ENCODE peak calls at places on chromosomes 3 and 15, in seven cellular contexts. H, R, O, C, J, Q and M are unnamed samples.

GRCh38 chr3:89360155-89360554 is 252.7 kb downstream of the EPHA3 start:
- DNase-seq in H (peak), O (peak), C (no peak), Q (peak), R (no peak), J (no peak), M (no peak)

GRCh38 chr3:189324538-189325138 is 152.9 kb downstream of the TPRG1 start:
- DNase-seq in Q (peak), C (peak), J (no peak), O (peak), R (peak), H (peak), M (peak)

GRCh38 chr15:68816795-68817303 is 3.8 kb downstream of the ANP32A start:
- DNase-seq in H (peak), Q (no peak), O (no peak), C (no peak), J (no peak), R (peak), M (peak)

GRCh38 chr3:136021798-136022197 is 56.3 kb downstream of the PPP2R3A start:
- DNase-seq in R (no peak), H (no peak), Q (peak), O (peak), C (no peak), J (no peak), M (no peak)

GRCh38 chr3:54056521-54056920 is 65.8 kb upstream of the CACNA2D3 start:
- DNase-seq in R (no peak), J (no peak), H (no peak), Q (peak), O (peak), C (no peak), M (no peak)

GRCh38 chr3:53890726-53891499 is 746 bp downstream of the SELENOK start:
- DNase-seq in R (peak), O (peak), H (peak), J (no peak), Q (peak), C (no peak), M (peak)

GRCh38 chr15:89167267-89168176 is 53.9 kb downstream of the RLBP1 start:
- DNase-seq in Q (peak), R (no peak), O (peak), J (no peak), H (peak), C (peak), M (peak)

GRCh38 chr15:74226761-74227540 is 9.2 kb upstream of the CCDC33 start:
- DNase-seq in H (no peak), R (no peak), C (no peak), Q (no peak), J (no peak), O (peak), M (no peak)

GRCh38 chr3:72995337-72995736 is 1.3 kb upstream of the PPP4R2 start:
- DNase-seq in O (no peak), C (no peak), H (no peak), Q (no peak), R (no peak), J (no peak), M (no peak)

GRCh38 chr15:72907733-72908132 is 124.2 kb upstream of the ADPGK start:
- DNase-seq in J (no peak), O (no peak), Q (no peak), R (no peak), C (no peak), H (no peak), M (no peak)

GRCh38 chr15:93066834-93067648 is 22.0 kb downstream of the RGMA start:
- DNase-seq in R (no peak), O (no peak), C (no peak), Q (no peak), J (no peak), H (peak), M (no peak)

GRCh38 chr15:58952751-58953150 is 19.3 kb upstream of the SLTM start:
- DNase-seq in Q (peak), H (peak), R (no peak), J (no peak), C (peak), O (peak), M (no peak)

GRCh38 chr3:8443829-8444791 is 57.5 kb upstream of the LMCD1 start:
- DNase-seq in O (peak), C (peak), Q (peak), R (no peak), J (peak), H (peak), M (no peak)

GRCh38 chr3:17639257-17639656 is 103.2 kb downstream of the TBC1D5 start:
- DNase-seq in H (peak), J (no peak), R (no peak), Q (peak), O (peak), C (peak), M (no peak)

GRCh38 chr15:94236638-94237037 is 5.3 kb downstream of the MCTP2 start:
- DNase-seq in H (no peak), Q (no peak), J (no peak), O (peak), C (no peak), R (no peak), M (no peak)

GRCh38 chr3:119428538-119428937 is 34.9 kb downstream of the TMEM39A start:
- DNase-seq in O (no peak), Q (no peak), H (no peak), C (no peak), R (no peak), J (no peak), M (no peak)

DNA sequence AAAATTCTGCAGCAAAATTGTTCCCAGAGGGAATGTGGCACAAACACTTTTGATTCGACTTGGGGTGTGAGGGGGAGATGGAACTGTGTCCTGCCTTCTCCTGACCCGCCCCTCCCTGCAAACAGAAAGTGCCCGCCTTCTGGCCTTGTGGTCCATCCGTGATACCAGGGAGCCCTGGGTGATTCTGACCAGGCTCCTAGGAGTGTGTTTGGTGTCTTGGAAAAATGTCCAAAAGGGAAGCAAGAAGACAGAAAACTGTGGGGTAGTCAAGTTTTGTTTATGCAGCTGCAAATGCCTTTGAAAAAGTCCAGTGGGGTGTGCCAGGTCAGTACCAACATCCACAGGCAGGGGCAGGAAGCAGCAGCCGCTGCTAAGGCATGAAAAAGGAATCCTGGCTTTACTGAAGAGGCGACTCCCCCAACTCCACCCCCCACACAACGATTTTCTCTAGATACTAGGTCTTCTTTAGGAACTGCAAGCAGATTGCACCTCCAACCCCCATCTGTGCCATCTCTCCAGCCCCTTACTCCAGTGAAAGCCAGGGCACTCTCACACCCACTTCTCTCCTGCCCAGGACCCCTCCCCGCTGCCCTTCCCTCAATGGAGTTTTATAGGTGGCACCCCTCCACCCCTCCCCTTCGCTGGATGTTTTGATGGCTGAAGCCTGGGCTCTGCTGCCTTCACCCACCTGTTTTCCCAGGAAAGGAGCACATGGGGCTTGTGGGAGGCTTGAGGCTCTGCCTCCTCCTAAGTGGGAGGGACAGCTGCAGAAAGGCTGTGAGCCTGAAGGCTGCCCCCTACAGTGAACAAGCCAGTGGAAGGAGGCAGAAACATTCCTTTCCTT is 82.4 kb upstream of the HERC1 start:
- DNase-seq in O (peak), C (peak), Q (peak), R (no peak), J (no peak), H (peak), M (no peak)
- TF ChIP-seq CTCF in O (peak), C (peak), Q (peak), R (no peak), J (peak), H (peak), M (no peak)

DNA sequence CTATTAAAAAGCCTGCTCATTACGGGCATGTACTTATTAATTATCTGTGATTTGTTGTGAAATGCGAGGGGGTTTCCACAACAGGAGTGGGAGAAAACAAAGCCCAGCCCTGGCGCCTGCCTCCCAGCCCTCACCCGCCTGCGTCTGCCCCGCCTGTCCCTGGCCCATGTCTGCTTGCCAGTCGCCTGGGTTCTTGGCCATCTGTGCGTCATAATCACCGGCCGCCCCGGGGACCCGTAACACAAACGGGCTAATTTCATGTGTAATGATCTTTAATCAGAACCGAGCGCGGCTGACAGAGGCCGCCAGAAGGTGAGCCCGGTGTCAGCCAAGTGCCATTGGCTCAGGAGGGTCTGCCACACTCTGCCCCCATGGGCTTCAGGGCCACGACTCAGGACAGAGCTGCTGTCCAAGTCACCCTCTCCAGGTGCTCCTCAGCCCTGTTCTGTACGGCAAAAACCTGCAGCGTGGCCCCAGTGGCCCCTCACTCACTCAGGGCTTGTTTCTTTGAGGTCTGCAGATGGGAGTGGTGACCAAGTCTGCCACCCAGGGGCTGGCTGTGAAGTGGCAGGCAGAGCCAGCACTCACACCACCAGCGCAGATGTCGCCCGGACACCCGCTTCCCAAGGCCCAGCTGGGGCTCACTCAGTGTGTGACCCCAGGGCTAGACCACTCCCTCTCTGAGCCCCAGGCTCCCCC is 28.8 kb upstream of the TMEM115 start:
- DNase-seq in R (no peak), H (no peak), Q (no peak), J (no peak), C (no peak), O (no peak), M (peak)
- TF ChIP-seq CTCF in R (no peak), H (no peak), Q (no peak), J (peak), C (peak), O (peak), M (no peak)

GRCh38 chr15:83207622-83208356 is at the start of gene HDGFL3:
- DNase-seq in J (peak), R (peak), O (no peak), C (peak), Q (peak), H (peak), M (peak)

GRCh38 chr15:83208357-83208661 is 686 bp upstream of the HDGFL3 start:
- DNase-seq in C (no peak), R (no peak), H (no peak), O (no peak), Q (no peak), J (no peak), M (no peak)

GRCh38 chr15:83210619-83211018 is 3.0 kb upstream of the HDGFL3 start:
- DNase-seq in H (peak), Q (peak), O (peak), C (no peak), J (no peak), R (no peak), M (no peak)

GRCh38 chr15:83206971-83207621 is 527 bp downstream of the HDGFL3 start:
- DNase-seq in Q (peak), J (peak), H (peak), R (peak), C (no peak), O (no peak), M (peak)

DNA sequence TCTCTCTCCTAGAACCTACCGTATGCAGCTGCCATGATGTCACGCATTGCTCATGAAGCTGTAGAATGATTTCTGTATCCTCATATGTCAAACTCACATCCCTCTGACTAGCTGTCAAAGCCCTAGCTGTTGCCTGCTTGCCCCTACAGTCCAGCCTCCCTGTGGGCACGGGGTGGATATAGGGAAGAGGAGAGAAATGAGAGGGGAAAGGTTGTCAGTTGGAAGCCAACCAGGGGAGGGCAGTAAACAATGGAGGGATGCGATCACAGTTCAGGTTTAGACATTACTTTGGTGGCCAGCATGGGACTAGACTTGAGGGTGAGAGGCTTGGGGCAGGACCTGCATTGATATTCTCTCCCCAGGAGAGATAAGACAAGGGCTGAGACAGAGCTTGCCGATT is 1.7 kb upstream of the HDGFL3 start:
- DNase-seq in C (no peak), R (no peak), J (no peak), O (no peak), Q (no peak), H (no peak), M (no peak)
- TF ChIP-seq CTCF in C (no peak), R (no peak), J (no peak), O (no peak), Q (no peak), H (no peak), M (no peak)

DNA sequence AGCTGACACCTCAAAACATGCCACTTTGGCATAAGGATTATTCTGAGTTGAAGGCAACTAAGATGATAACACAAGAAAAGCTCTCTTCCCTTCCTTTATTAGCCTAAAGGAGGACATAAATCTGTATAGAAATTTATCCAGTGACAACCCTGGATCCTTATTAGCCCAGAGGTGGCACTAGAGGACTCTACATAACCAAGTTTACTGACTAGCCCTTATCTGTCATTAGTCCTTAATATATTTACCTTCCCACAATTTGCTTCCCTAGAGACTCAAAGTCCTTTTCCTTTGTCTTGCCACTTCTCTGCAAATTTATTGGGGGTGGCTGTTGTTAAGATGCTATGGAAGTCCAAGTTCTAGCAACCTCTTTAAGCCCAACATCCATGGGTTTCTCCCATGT is 26.7 kb downstream of the CEP70 start:
- DNase-seq in J (no peak), H (no peak), R (no peak), Q (no peak), O (peak), C (no peak), M (no peak)
- TF ChIP-seq CTCF in J (peak), H (peak), R (no peak), Q (no peak), O (no peak), C (no peak), M (no peak)

GRCh38 chr3:183253961-183254815 is 1.1 kb downstream of the B3GNT5 start:
- DNase-seq in C (no peak), H (peak), R (peak), J (peak), Q (peak), O (no peak), M (peak)
- TF ChIP-seq CTCF in C (no peak), H (no peak), R (no peak), J (peak), Q (no peak), O (peak), M (peak)

GRCh38 chr3:194928831-194929594 is 243.3 kb downstream of the FAM43A start:
- DNase-seq in Q (no peak), J (no peak), H (no peak), R (peak), O (no peak), C (no peak), M (no peak)
- TF ChIP-seq CTCF in Q (peak), J (peak), H (peak), R (no peak), O (peak), C (peak), M (no peak)